ENCODE peak calls at places on chromosomes 16 and 17, in seven cellular contexts. One of them, this sample, is unnamed.
A peak's percentile ranks its signal among the peaks of the same experiment; 100 is the strongest.

GRCh38 chr17:80965606-80966005 is 26.0 kb upstream of the CHMP6 start:
- DNase-seq in GM12878: no peak
- DNase-seq in PC-3: no peak
- DNase-seq in globus pallidus: no peak
- DNase-seq in LoVo: no peak
- DNase-seq in neural progenitor cell: no peak
- DNase-seq in EL: no peak
- DNase-seq in this sample: no peak

GRCh38 chr16:1311738-1312458 is 2.5 kb downstream of the UBE2I start:
- DNase-seq in GM12878: no peak
- DNase-seq in PC-3: no peak
- DNase-seq in globus pallidus: no peak
- DNase-seq in LoVo: no peak
- DNase-seq in neural progenitor cell: no peak
- DNase-seq in EL: no peak
- DNase-seq in this sample: no peak

GRCh38 chr17:13114601-13115024 is 96.8 kb upstream of the ELAC2 start:
- DNase-seq in GM12878: no peak
- DNase-seq in PC-3: peak; percentile 71
- DNase-seq in globus pallidus: no peak
- DNase-seq in LoVo: peak; percentile 37
- DNase-seq in neural progenitor cell: peak; percentile 87
- DNase-seq in EL: peak; percentile 65
- DNase-seq in this sample: peak; percentile 6

GRCh38 chr16:55495616-55496289 is 13.1 kb upstream of the LPCAT2 start:
- DNase-seq in GM12878: no peak
- DNase-seq in PC-3: no peak
- DNase-seq in globus pallidus: no peak
- DNase-seq in LoVo: no peak
- DNase-seq in neural progenitor cell: no peak
- DNase-seq in EL: peak; percentile 70
- DNase-seq in this sample: peak; percentile 77

GRCh38 chr16:66979011-66979717 is 9.2 kb upstream of the CES4A start:
- DNase-seq in GM12878: no peak
- DNase-seq in PC-3: no peak
- DNase-seq in globus pallidus: no peak
- DNase-seq in LoVo: no peak
- DNase-seq in neural progenitor cell: no peak
- DNase-seq in EL: no peak
- DNase-seq in this sample: no peak

GRCh38 chr17:81930142-81931125 is 2.9 kb upstream of the MAFG start:
- DNase-seq in GM12878: no peak
- DNase-seq in PC-3: peak; percentile 31
- DNase-seq in globus pallidus: no peak
- DNase-seq in LoVo: no peak
- DNase-seq in neural progenitor cell: peak; percentile 33
- DNase-seq in EL: no peak
- DNase-seq in this sample: no peak

GRCh38 chr17:40309031-40309937 is at the start of gene RARA:
- DNase-seq in GM12878: no peak
- DNase-seq in PC-3: no peak
- DNase-seq in globus pallidus: peak; percentile 49
- DNase-seq in LoVo: no peak
- DNase-seq in neural progenitor cell: peak; percentile 83
- DNase-seq in EL: no peak
- DNase-seq in this sample: no peak

GRCh38 chr16:75486666-75487313 is 8.5 kb downstream of the CHST6 start:
- DNase-seq in GM12878: peak; percentile 45
- DNase-seq in PC-3: no peak
- DNase-seq in globus pallidus: no peak
- DNase-seq in LoVo: no peak
- DNase-seq in neural progenitor cell: no peak
- DNase-seq in EL: no peak
- DNase-seq in this sample: peak; percentile 32

This sample was measured in mammary epithelial cell.